ENCODE peak calls at places on chromosomes 4 and X, in four cellular contexts. Z is ovary, V is PC-3, E is left ventricle myocardium inferior. H is an unnamed sample. For H3K4me1, the result is how much of the 10 kb centered on the place peaks cover.

GRCh38 chr4:155529197-155529596 is 137.5 kb upstream of the GUCY1A1 start:
- DNase-seq in V (peak), E (no peak), Z (no peak), H (no peak)

GRCh38 chrX:41384041-41384705 is 50.2 kb downstream of the DDX3X start:
- DNase-seq in E (peak), V (peak), Z (peak), H (peak)

GRCh38 chr4:95857761-95858160 is 17.9 kb downstream of the PDHA2 start:
- DNase-seq in V (peak), Z (no peak), E (no peak), H (no peak)

GRCh38 chr4:64539234-64539849 is 130.1 kb upstream of the TECRL start:
- DNase-seq in V (peak), Z (no peak), E (no peak), H (no peak)

GRCh38 chr4:97144199-97144598 is 999.1 kb downstream of the STPG2 start:
- DNase-seq in Z (no peak), E (no peak), V (no peak), H (no peak)

GRCh38 chr4:163902417-163902816 is 407.9 kb downstream of the TMA16 start:
- DNase-seq in V (no peak), E (no peak), Z (no peak), H (no peak)

GRCh38 chrX:150770623-150771022 is 77.4 kb downstream of the MTMR1 start:
- DNase-seq in V (no peak), Z (no peak), E (no peak), H (no peak)

GRCh38 chr4:112031712-112032328 is 113.4 kb upstream of the FAM241A start:
- DNase-seq in Z (no peak), E (no peak), V (peak), H (no peak)

GRCh38 chr4:24071612-24072372 is 181.9 kb upstream of the PPARGC1A start:
- DNase-seq in Z (no peak), V (no peak), E (no peak), H (no peak)

GRCh38 chrX:2690856-2691542 is at the start of gene CD99:
- DNase-seq in E (peak), V (peak), Z (peak), H (peak)

GRCh38 chr4:150244600-150244999 is 166.4 kb downstream of the DCLK2 start:
- DNase-seq in V (peak), Z (no peak), E (no peak), H (no peak)

GRCh38 chr4:30208731-30209435 is 511.3 kb upstream of the PCDH7 start:
- DNase-seq in Z (no peak), V (peak), E (no peak), H (no peak)

GRCh38 chr4:102847687-102848086 is 20.3 kb upstream of the UBE2D3 start:
- DNase-seq in Z (no peak), V (no peak), E (no peak), H (no peak)

GRCh38 chr4:113474017-113474416 is 287.5 kb downstream of the CAMK2D start:
- DNase-seq in V (peak), E (no peak), Z (no peak), H (no peak)

GRCh38 chr4:20253799-20254409 is 2.2 kb downstream of the SLIT2 start:
- DNase-seq in E (peak), V (peak), Z (peak), H (peak)

GRCh38 chrX:47623540-47624027 is 3.9 kb upstream of the SYN1 start:
- DNase-seq in V (no peak), Z (peak), E (peak), H (peak)

GRCh38 chr4:77777135-77777777 is 41.9 kb downstream of the CNOT6L start:
- DNase-seq in V (no peak), Z (no peak), E (no peak), H (no peak)

GRCh38 chr4:4645743-4646142 is 103.9 kb upstream of the STX18 start:
- DNase-seq in E (no peak), V (no peak), Z (no peak), H (no peak)

GRCh38 chrX:12563121-12563520 is 228.1 kb upstream of the PRPS2 start:
- DNase-seq in V (peak), E (no peak), Z (no peak), H (no peak)

GRCh38 chr4:102438873-102439614 is 62.1 kb upstream of the NFKB1 start:
- DNase-seq in E (no peak), V (peak), Z (no peak), H (no peak)

GRCh38 chr4:150805183-150806025 is 209.7 kb downstream of the LRBA start:
- DNase-seq in Z (no peak), E (no peak), V (no peak), H (no peak)

GRCh38 chr4:169100656-169101055 is 90.6 kb upstream of the CBR4 start:
- DNase-seq in E (no peak), Z (no peak), V (no peak), H (no peak)

GRCh38 chr4:153244969-153245368 is 40.7 kb downstream of the TRIM2 start:
- DNase-seq in Z (no peak), E (no peak), V (no peak), H (no peak)

GRCh38 chr4:85741921-85742591 is 267.1 kb downstream of the ARHGAP24 start:
- DNase-seq in Z (no peak), E (peak), V (no peak), H (peak)

GRCh38 chr4:76012388-76012801 is 5.1 kb upstream of the CXCL9 start:
- DNase-seq in Z (no peak), E (no peak), V (no peak), H (no peak)

GRCh38 chr4:76886848-76887441 is 11.0 kb downstream of the SOWAHB start:
- DNase-seq in E (no peak), V (no peak), Z (no peak), H (no peak)

GRCh38 chrX:3939967-3940610 is 226.6 kb upstream of the PRKX start:
- DNase-seq in V (peak), Z (no peak), E (no peak), H (peak)

GRCh38 chr4:24971192-24971591 is 58.4 kb upstream of the CCDC149 start:
- DNase-seq in Z (no peak), V (peak), E (no peak), H (no peak)

DNA sequence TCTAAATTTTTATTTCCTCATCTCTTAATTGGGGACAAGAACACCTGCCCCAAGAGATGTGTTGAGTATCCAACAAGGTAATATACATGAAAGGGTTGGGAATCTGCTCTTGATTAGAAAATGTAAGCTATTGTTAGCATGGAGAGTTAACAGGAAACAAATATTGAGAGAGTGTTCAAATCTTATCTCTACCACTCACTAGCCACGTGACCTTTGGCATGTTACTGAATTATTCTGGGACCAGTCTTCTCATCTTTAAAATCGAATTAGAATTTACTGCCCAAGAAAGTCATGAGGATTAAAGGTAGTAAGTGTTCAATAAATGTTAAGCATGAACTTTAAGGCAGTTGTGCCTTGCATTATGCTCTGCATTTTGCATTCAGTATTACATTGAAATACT is 184.7 kb downstream of the MID1IP1 start:
- DNase-seq in V (no peak), E (no peak), Z (no peak), H (no peak)
- H3K27ac ChIP-seq in V (no peak), E (no peak), Z (no peak), H (no peak)

GRCh38 chr4:3254302-3255131 is 5.6 kb downstream of the MSANTD1 start:
- DNase-seq in V (no peak), E (peak), Z (no peak), H (no peak)

GRCh38 chr4:3256230-3257124 is 7.5 kb downstream of the MSANTD1 start:
- DNase-seq in V (no peak), Z (no peak), E (no peak), H (no peak)

GRCh38 chr4:3257125-3257690 is 8.2 kb downstream of the MSANTD1 start:
- DNase-seq in V (peak), E (no peak), Z (no peak), H (no peak)

GRCh38 chr4:3255611-3256186 is 6.7 kb downstream of the MSANTD1 start:
- DNase-seq in Z (no peak), V (no peak), E (peak), H (no peak)

GRCh38 chr4:3257691-3258482 is 8.9 kb downstream of the MSANTD1 start:
- DNase-seq in E (no peak), V (peak), Z (no peak), H (no peak)
- H3K4me3 ChIP-seq in E (no peak), V (no peak), Z (no peak), H (no peak)

DNA sequence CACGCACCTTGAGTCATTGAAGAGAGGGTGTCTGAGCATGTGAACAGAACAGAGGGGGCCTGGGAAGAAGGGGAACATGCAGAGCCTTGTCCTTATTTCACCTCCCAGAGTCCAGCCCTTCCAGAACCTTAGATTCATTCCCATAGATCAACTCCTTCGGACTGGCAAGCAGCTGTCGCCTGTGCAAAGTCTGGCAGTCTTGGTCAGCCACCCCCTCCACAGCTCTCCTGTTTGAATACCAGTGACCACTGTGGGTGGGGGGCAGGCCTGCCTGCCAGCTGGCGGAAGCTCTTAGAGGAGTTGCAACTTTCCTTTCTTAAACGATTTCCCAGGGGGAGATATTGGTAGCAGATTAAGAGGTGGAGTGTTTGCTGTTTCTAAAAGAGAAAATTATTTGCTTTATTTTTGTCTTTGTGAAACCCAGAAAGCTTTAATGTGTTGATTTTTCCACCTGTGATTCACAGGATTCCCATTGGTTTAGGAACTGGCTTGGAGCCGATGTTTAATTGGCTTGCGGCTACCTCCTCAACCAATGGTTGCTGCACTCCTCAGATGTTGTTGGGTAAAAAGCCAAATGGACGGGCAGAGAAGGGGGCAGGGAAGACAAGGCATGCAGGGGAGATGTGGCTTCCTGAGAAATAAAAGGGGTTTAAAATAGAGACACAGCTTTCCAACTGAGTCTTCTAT is 62.3 kb upstream of the PRPS1 start:
- DNase-seq in Z (no peak), E (no peak), V (peak), H (no peak)
- H3K4me1 ChIP-seq in Z (under half), E (under half), V (under half), H (under half)

DNA sequence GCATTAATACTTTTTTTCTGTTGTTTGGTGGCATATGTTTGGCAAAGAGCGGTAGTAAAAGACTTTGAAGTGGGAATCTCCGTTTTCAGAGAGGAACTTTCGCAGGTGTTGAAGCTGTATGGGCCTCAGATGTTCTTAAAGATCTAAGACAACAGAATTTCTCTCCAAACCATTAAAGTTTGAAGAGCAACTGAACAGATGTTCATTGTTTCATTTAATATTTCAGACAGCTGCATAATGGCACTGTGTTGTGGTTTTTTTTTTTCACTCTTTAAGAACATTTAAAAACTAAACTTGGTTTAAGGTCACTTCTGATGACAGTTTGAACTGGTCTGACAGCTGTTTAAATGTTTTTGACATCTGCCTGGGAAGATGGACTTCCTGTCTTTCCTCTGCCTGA is 882.7 kb upstream of the PCDH10 start:
- DNase-seq in V (no peak), Z (no peak), E (no peak), H (no peak)
- H3K27ac ChIP-seq in V (no peak), Z (no peak), E (no peak), H (no peak)

GRCh38 chr4:87120411-87121162 is 99.8 kb downstream of the KLHL8 start:
- DNase-seq in V (peak), E (no peak), Z (peak), H (peak)

GRCh38 chr4:87118421-87118820 is 102.0 kb downstream of the KLHL8 start:
- DNase-seq in Z (no peak), E (no peak), V (no peak), H (no peak)

GRCh38 chr4:87118826-87119225 is 101.6 kb downstream of the KLHL8 start:
- DNase-seq in Z (no peak), E (no peak), V (no peak), H (no peak)

GRCh38 chr4:87121332-87122065 is 98.9 kb downstream of the KLHL8 start:
- DNase-seq in Z (no peak), E (no peak), V (no peak), H (no peak)

GRCh38 chr4:87119965-87120364 is 100.5 kb downstream of the KLHL8 start:
- DNase-seq in Z (no peak), V (no peak), E (no peak), H (no peak)
- H3K4me3 ChIP-seq in Z (no peak), V (no peak), E (peak), H (peak)

GRCh38 chr4:8203817-8204216 is 4.7 kb downstream of the SH3TC1 start:
- DNase-seq in Z (no peak), V (no peak), E (no peak), H (no peak)

GRCh38 chr4:8201341-8201781 is 2.3 kb downstream of the SH3TC1 start:
- DNase-seq in E (peak), V (no peak), Z (no peak), H (no peak)

GRCh38 chr4:8200302-8200975 is 1.3 kb downstream of the SH3TC1 start:
- DNase-seq in V (no peak), Z (no peak), E (peak), H (peak)

GRCh38 chr4:8202526-8203375 is 3.7 kb downstream of the SH3TC1 start:
- DNase-seq in V (no peak), Z (no peak), E (no peak), H (no peak)

DNA sequence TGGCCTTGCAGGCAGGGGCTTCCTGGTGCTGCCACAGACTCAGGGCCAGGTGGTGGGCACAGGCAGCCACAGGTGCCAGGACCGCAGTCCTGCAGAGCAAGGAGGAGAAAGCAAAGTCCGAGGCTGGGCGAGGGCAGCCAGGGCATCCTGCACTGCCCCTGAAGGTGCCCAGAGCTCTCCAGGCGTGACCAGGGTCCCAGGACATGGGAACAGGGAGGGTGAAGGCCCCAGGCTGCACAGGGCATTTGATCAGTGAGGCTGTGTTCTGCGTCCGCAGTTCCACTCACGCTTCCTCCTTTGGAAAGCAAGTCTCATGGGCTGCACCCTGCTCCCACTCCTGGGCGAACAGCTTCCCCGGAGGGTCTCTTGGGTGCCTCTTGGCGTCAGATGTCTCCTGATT is 3.0 kb downstream of the SH3TC1 start:
- DNase-seq in E (no peak), V (no peak), Z (no peak), H (peak)
- H3K4me1 ChIP-seq in E (under half), V (under half), Z (under half), H (under half)

GRCh38 chr4:26219206-26219605 is 101.6 kb upstream of the RBPJ start:
- DNase-seq in V (no peak), E (no peak), Z (no peak), H (no peak)

GRCh38 chr4:26218677-26219181 is 102.1 kb upstream of the RBPJ start:
- DNase-seq in E (no peak), V (no peak), Z (no peak), H (no peak)

GRCh38 chr4:26217429-26217828 is 103.4 kb upstream of the RBPJ start:
- DNase-seq in E (no peak), Z (no peak), V (no peak), H (no peak)

GRCh38 chr4:26215725-26216124 is 105.1 kb upstream of the RBPJ start:
- DNase-seq in E (no peak), V (no peak), Z (no peak), H (no peak)

DNA sequence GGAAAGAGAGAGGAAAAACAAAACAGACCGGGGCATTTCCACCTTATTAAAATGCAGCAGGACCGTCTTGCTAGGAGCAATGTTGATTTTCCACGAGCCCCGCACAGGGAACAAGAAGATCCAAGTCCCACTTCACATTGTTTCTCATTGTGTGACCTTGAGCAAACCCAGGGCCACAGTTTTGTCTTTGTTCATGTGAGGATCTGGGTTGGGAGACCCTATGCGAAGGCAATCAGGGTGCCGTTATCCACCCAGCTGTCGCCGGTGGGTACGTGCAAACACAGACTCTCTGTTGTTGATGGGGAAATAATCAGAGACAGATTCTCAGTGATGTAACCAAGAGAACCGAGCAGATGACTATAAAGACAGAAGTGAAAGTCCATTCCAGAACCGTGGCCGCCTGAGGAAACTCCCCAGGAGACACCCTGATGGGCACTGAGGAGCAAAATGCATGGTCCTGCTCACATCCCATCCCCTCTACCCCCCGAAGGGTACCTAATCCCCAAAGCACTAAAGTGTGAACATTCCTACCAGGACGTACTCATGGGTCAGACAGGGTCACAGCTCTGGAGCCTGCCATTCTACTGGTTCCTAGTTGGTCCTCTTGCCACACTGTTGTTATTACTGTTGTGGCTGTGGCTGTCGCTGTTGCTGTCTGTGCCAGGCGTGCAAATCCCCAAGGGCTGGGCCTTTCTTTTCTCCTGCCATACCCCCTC is 102.7 kb upstream of the RBPJ start:
- DNase-seq in V (no peak), Z (no peak), E (no peak), H (peak)
- H3K27ac ChIP-seq in V (no peak), Z (no peak), E (peak), H (no peak)

GRCh38 chr4:81546777-81547176 is 75.1 kb upstream of the RASGEF1B start:
- DNase-seq in V (no peak), Z (no peak), E (no peak), H (no peak)
- H3K4me3 ChIP-seq in V (no peak), Z (no peak), E (no peak), H (no peak)

H was measured in right cardiac atrium.